ENCODE peak calls at places on chromosomes 5 and 9, in seven cellular contexts. One of them, this sample, is unnamed. For H3K4me1, the result is how much of the 10 kb centered on the place peaks cover.

GRCh38 chr9:85704744-85705143 is 37.0 kb downstream of the AGTPBP1 start:
- DNase-seq in Caco-2: no peak
- DNase-seq in stomach: no peak
- DNase-seq in Panc1: no peak
- DNase-seq in Peyer's patch: no peak
- DNase-seq in right cardiac atrium: no peak
- DNase-seq in sigmoid colon: no peak
- DNase-seq in this sample: no peak

GRCh38 chr5:105331558-105331957 is 1769.0 kb upstream of the NUDT12 start:
- DNase-seq in Caco-2: no peak
- DNase-seq in stomach: no peak
- DNase-seq in Panc1: no peak
- DNase-seq in Peyer's patch: no peak
- DNase-seq in right cardiac atrium: no peak
- DNase-seq in sigmoid colon: no peak
- DNase-seq in this sample: no peak

GRCh38 chr5:3325811-3326568 is 269.6 kb upstream of the IRX1 start:
- DNase-seq in Caco-2: no peak
- DNase-seq in stomach: no peak
- DNase-seq in Panc1: no peak
- DNase-seq in Peyer's patch: no peak
- DNase-seq in right cardiac atrium: no peak
- DNase-seq in sigmoid colon: no peak
- DNase-seq in this sample: no peak

GRCh38 chr9:3954228-3954949 is 345.5 kb downstream of the GLIS3 start:
- DNase-seq in Caco-2: no peak
- DNase-seq in stomach: no peak
- DNase-seq in Panc1: no peak
- DNase-seq in Peyer's patch: no peak
- DNase-seq in right cardiac atrium: no peak
- DNase-seq in sigmoid colon: no peak
- DNase-seq in this sample: no peak

GRCh38 chr5:14118551-14119320 is 24.4 kb upstream of the TRIO start:
- DNase-seq in Caco-2: no peak
- DNase-seq in stomach: no peak
- DNase-seq in Panc1: no peak
- DNase-seq in Peyer's patch: no peak
- DNase-seq in right cardiac atrium: peak
- DNase-seq in sigmoid colon: no peak
- DNase-seq in this sample: no peak

GRCh38 chr5:6567068-6567467 is 65.8 kb downstream of the NSUN2 start:
- DNase-seq in Caco-2: no peak
- DNase-seq in stomach: no peak
- DNase-seq in Panc1: no peak
- DNase-seq in Peyer's patch: no peak
- DNase-seq in right cardiac atrium: no peak
- DNase-seq in sigmoid colon: no peak
- DNase-seq in this sample: no peak

GRCh38 chr9:109479822-109480221 is 18.3 kb downstream of the PTPN3 start:
- DNase-seq in Caco-2: no peak
- DNase-seq in stomach: no peak
- DNase-seq in Panc1: no peak
- DNase-seq in Peyer's patch: no peak
- DNase-seq in right cardiac atrium: no peak
- DNase-seq in sigmoid colon: no peak
- DNase-seq in this sample: no peak

GRCh38 chr5:132420706-132421272 is 51.3 kb downstream of the SLC22A5 start:
- DNase-seq in Caco-2: no peak
- DNase-seq in stomach: no peak
- DNase-seq in Panc1: no peak
- DNase-seq in Peyer's patch: peak
- DNase-seq in right cardiac atrium: no peak
- DNase-seq in sigmoid colon: no peak
- DNase-seq in this sample: no peak

GRCh38 chr5:127994087-127994660 is 89.4 kb upstream of the SLC12A2 start:
- DNase-seq in Caco-2: no peak
- DNase-seq in stomach: no peak
- DNase-seq in Panc1: no peak
- DNase-seq in Peyer's patch: no peak
- DNase-seq in right cardiac atrium: no peak
- DNase-seq in sigmoid colon: no peak
- DNase-seq in this sample: no peak

GRCh38 chr5:172115541-172115982 is 72.5 kb downstream of the STK10 start:
- DNase-seq in Caco-2: no peak
- DNase-seq in stomach: no peak
- DNase-seq in Panc1: no peak
- DNase-seq in Peyer's patch: no peak
- DNase-seq in right cardiac atrium: no peak
- DNase-seq in sigmoid colon: no peak
- DNase-seq in this sample: no peak

GRCh38 chr9:127158995-127159801 is 36.8 kb upstream of the ANGPTL2 start:
- DNase-seq in Caco-2: peak
- DNase-seq in stomach: peak
- DNase-seq in Panc1: peak
- DNase-seq in Peyer's patch: peak
- DNase-seq in right cardiac atrium: no peak
- DNase-seq in sigmoid colon: peak
- DNase-seq in this sample: no peak

GRCh38 chr5:5165541-5166002 is 25.4 kb downstream of the ADAMTS16 start:
- DNase-seq in Caco-2: no peak
- DNase-seq in stomach: no peak
- DNase-seq in Panc1: no peak
- DNase-seq in Peyer's patch: no peak
- DNase-seq in right cardiac atrium: no peak
- DNase-seq in sigmoid colon: no peak
- DNase-seq in this sample: no peak

GRCh38 chr5:3324421-3325101 is 271.1 kb upstream of the IRX1 start:
- DNase-seq in Caco-2: no peak
- DNase-seq in stomach: no peak
- DNase-seq in Panc1: no peak
- DNase-seq in Peyer's patch: no peak
- DNase-seq in right cardiac atrium: no peak
- DNase-seq in sigmoid colon: peak
- DNase-seq in this sample: no peak

GRCh38 chr5:79503794-79504495 is 10.0 kb downstream of the HOMER1 start:
- DNase-seq in Caco-2: no peak
- DNase-seq in stomach: no peak
- DNase-seq in Panc1: peak
- DNase-seq in Peyer's patch: no peak
- DNase-seq in right cardiac atrium: no peak
- DNase-seq in sigmoid colon: no peak
- DNase-seq in this sample: no peak

GRCh38 chr9:86809968-86810367 is 137.3 kb downstream of the GAS1 start:
- DNase-seq in Caco-2: no peak
- DNase-seq in stomach: no peak
- DNase-seq in Panc1: no peak
- DNase-seq in Peyer's patch: no peak
- DNase-seq in right cardiac atrium: no peak
- DNase-seq in sigmoid colon: no peak
- DNase-seq in this sample: no peak

GRCh38 chr5:123350744-123351143 is 72.5 kb downstream of the CEP120 start:
- DNase-seq in Caco-2: no peak
- DNase-seq in stomach: no peak
- DNase-seq in Panc1: no peak
- DNase-seq in Peyer's patch: no peak
- DNase-seq in right cardiac atrium: no peak
- DNase-seq in sigmoid colon: no peak
- DNase-seq in this sample: no peak

GRCh38 chr5:82031220-82032119 is 59.6 kb downstream of the ATG10 start:
- DNase-seq in Caco-2: no peak
- DNase-seq in stomach: no peak
- DNase-seq in Panc1: no peak
- DNase-seq in Peyer's patch: no peak
- DNase-seq in right cardiac atrium: no peak
- DNase-seq in sigmoid colon: no peak
- DNase-seq in this sample: no peak

GRCh38 chr5:132557425-132557805 is 638 bp downstream of the RAD50 start:
- DNase-seq in Caco-2: peak
- DNase-seq in stomach: peak
- DNase-seq in Panc1: peak
- DNase-seq in Peyer's patch: peak
- DNase-seq in right cardiac atrium: peak
- DNase-seq in sigmoid colon: peak
- DNase-seq in this sample: no peak

GRCh38 chr5:154611341-154611767 is 133.3 kb upstream of the HAND1 start:
- DNase-seq in Caco-2: no peak
- DNase-seq in stomach: no peak
- DNase-seq in Panc1: no peak
- DNase-seq in Peyer's patch: no peak
- DNase-seq in right cardiac atrium: no peak
- DNase-seq in sigmoid colon: no peak
- DNase-seq in this sample: no peak

GRCh38 chr9:109114670-109115069 is 5.1 kb downstream of the TMEM245 start:
- DNase-seq in Caco-2: no peak
- DNase-seq in stomach: no peak
- DNase-seq in Panc1: no peak
- DNase-seq in Peyer's patch: no peak
- DNase-seq in right cardiac atrium: no peak
- DNase-seq in sigmoid colon: no peak
- DNase-seq in this sample: no peak

GRCh38 chr5:134512661-134512999 is 12.8 kb upstream of the JADE2 start:
- DNase-seq in Caco-2: peak
- DNase-seq in stomach: no peak
- DNase-seq in Panc1: no peak
- DNase-seq in Peyer's patch: no peak
- DNase-seq in right cardiac atrium: no peak
- DNase-seq in sigmoid colon: no peak
- DNase-seq in this sample: no peak

GRCh38 chr9:77844415-77844814 is 187.2 kb downstream of the GNAQ start:
- DNase-seq in Caco-2: no peak
- DNase-seq in stomach: no peak
- DNase-seq in Panc1: no peak
- DNase-seq in Peyer's patch: no peak
- DNase-seq in right cardiac atrium: no peak
- DNase-seq in sigmoid colon: no peak
- DNase-seq in this sample: no peak
- H3K4me1 ChIP-seq in Caco-2: under half
- H3K4me1 ChIP-seq in stomach: half or more
- H3K4me1 ChIP-seq in Panc1: under half
- H3K4me1 ChIP-seq in Peyer's patch: under half
- H3K4me1 ChIP-seq in right cardiac atrium: under half
- H3K4me1 ChIP-seq in sigmoid colon: half or more
- H3K4me1 ChIP-seq in this sample: under half

DNA sequence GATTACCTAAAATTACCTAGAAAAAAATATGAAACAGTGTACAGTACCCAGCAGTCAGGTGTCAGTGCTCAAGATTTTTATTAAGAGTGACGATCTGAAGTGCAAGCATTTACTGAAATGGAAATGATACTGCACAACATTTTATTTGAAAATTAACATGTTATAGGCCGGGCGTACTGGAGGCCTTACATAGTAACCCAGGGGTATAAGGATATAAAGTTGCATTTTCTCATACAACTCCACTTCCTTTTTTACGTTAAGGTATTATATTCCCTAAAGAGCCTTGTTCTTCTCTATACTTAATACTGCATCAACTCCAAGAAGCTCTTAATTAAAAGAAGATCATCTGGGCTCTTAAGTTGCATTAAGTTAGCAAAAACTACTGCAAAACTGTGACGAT is 3.3 kb downstream of the MAT2B start:
- DNase-seq in Caco-2: no peak
- DNase-seq in stomach: no peak
- DNase-seq in Panc1: no peak
- DNase-seq in Peyer's patch: no peak
- DNase-seq in right cardiac atrium: no peak
- DNase-seq in sigmoid colon: no peak
- DNase-seq in this sample: no peak
- H3K4me1 ChIP-seq in Caco-2: under half
- H3K4me1 ChIP-seq in stomach: half or more
- H3K4me1 ChIP-seq in Panc1: under half
- H3K4me1 ChIP-seq in Peyer's patch: under half
- H3K4me1 ChIP-seq in right cardiac atrium: under half
- H3K4me1 ChIP-seq in sigmoid colon: half or more
- H3K4me1 ChIP-seq in this sample: half or more

DNA sequence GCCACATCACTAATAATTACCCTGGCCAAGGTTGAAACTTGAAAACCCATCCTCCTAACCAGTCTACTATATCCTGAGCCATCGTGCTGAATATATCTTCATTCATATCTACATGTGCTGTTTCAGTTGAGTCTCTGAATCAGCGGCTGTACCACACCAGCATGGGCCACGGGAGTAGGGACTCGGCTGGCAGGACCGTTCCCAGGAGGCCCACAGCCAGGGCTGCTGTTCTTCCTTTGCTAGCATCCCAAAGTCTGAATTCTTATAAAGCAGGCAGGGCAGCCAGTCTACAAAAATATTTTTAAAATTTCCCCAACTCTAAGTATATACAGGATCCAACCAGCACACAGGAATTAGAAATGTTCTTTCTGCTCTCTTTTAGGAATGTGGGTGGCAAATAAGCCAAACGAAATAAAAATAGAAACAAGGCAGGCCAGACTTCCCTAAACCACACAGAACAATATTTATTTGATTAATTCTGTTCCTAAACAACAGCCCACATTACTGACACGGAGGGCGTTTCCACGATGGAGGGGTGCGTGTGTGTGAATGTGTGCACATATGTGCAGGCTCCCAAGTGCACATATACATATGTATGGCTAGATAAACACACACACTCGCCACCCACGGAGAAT is 42.8 kb upstream of the EQTN start:
- DNase-seq in Caco-2: no peak
- DNase-seq in stomach: no peak
- DNase-seq in Panc1: no peak
- DNase-seq in Peyer's patch: no peak
- DNase-seq in right cardiac atrium: no peak
- DNase-seq in sigmoid colon: no peak
- DNase-seq in this sample: no peak
- H3K4me1 ChIP-seq in Caco-2: under half
- H3K4me1 ChIP-seq in stomach: under half
- H3K4me1 ChIP-seq in Panc1: under half
- H3K4me1 ChIP-seq in Peyer's patch: under half
- H3K4me1 ChIP-seq in right cardiac atrium: under half
- H3K4me1 ChIP-seq in sigmoid colon: under half
- H3K4me1 ChIP-seq in this sample: under half

GRCh38 chr5:170252109-170252508 is 19.3 kb downstream of the C5orf58 start:
- DNase-seq in Caco-2: no peak
- DNase-seq in stomach: no peak
- DNase-seq in Panc1: no peak
- DNase-seq in Peyer's patch: no peak
- DNase-seq in right cardiac atrium: no peak
- DNase-seq in sigmoid colon: no peak
- DNase-seq in this sample: no peak

GRCh38 chr5:170262061-170262764 is 29.4 kb downstream of the C5orf58 start:
- DNase-seq in Caco-2: no peak
- DNase-seq in stomach: no peak
- DNase-seq in Panc1: no peak
- DNase-seq in Peyer's patch: peak
- DNase-seq in right cardiac atrium: peak
- DNase-seq in sigmoid colon: no peak
- DNase-seq in this sample: no peak

GRCh38 chr5:170254056-170254455 is 21.3 kb downstream of the C5orf58 start:
- DNase-seq in Caco-2: no peak
- DNase-seq in stomach: no peak
- DNase-seq in Panc1: no peak
- DNase-seq in Peyer's patch: peak
- DNase-seq in right cardiac atrium: no peak
- DNase-seq in sigmoid colon: no peak
- DNase-seq in this sample: peak

GRCh38 chr5:170252710-170253350 is 20.0 kb downstream of the C5orf58 start:
- DNase-seq in Caco-2: no peak
- DNase-seq in stomach: no peak
- DNase-seq in Panc1: no peak
- DNase-seq in Peyer's patch: no peak
- DNase-seq in right cardiac atrium: no peak
- DNase-seq in sigmoid colon: no peak
- DNase-seq in this sample: no peak

GRCh38 chr5:170257370-170257769 is 24.6 kb downstream of the C5orf58 start:
- DNase-seq in Caco-2: no peak
- DNase-seq in stomach: no peak
- DNase-seq in Panc1: no peak
- DNase-seq in Peyer's patch: no peak
- DNase-seq in right cardiac atrium: peak
- DNase-seq in sigmoid colon: no peak
- DNase-seq in this sample: no peak
- H3K4me1 ChIP-seq in Caco-2: under half
- H3K4me1 ChIP-seq in stomach: under half
- H3K4me1 ChIP-seq in Panc1: under half
- H3K4me1 ChIP-seq in Peyer's patch: under half
- H3K4me1 ChIP-seq in right cardiac atrium: under half
- H3K4me1 ChIP-seq in sigmoid colon: under half
- H3K4me1 ChIP-seq in this sample: half or more